ENCODE peak calls at places on chromosomes 6 and 20, in nine cellular contexts. One of them, this sample, is unnamed.

GRCh38 chr20:43477634-43478033 is 19.9 kb downstream of the SRSF6 start:
- DNase-seq in OCI-LY7: no peak
- DNase-seq in GM23248: no peak
- DNase-seq in MM.1S: no peak
- DNase-seq in SK-N-SH: no peak
- DNase-seq in neural progenitor cell: no peak
- DNase-seq in GM23338: no peak
- DNase-seq in HCT116: no peak
- DNase-seq in hepatocyte: no peak
- DNase-seq in this sample: no peak

GRCh38 chr20:5888051-5888450 is 62.3 kb downstream of the TRMT6 start:
- DNase-seq in OCI-LY7: no peak
- DNase-seq in GM23248: no peak
- DNase-seq in MM.1S: no peak
- DNase-seq in SK-N-SH: no peak
- DNase-seq in neural progenitor cell: no peak
- DNase-seq in GM23338: no peak
- DNase-seq in HCT116: no peak
- DNase-seq in hepatocyte: no peak
- DNase-seq in this sample: peak; percentile 35

GRCh38 chr6:43093361-43094289 is 17.5 kb downstream of the PTK7 start:
- DNase-seq in OCI-LY7: no peak
- DNase-seq in GM23248: peak; percentile 90
- DNase-seq in MM.1S: no peak
- DNase-seq in SK-N-SH: no peak
- DNase-seq in neural progenitor cell: no peak
- DNase-seq in GM23338: peak; percentile 54
- DNase-seq in HCT116: no peak
- DNase-seq in hepatocyte: no peak
- DNase-seq in this sample: no peak

GRCh38 chr20:43914286-43914685 is 366 bp upstream of the TOX2 start:
- DNase-seq in OCI-LY7: no peak
- DNase-seq in GM23248: peak; percentile 27
- DNase-seq in MM.1S: no peak
- DNase-seq in SK-N-SH: no peak
- DNase-seq in neural progenitor cell: no peak
- DNase-seq in GM23338: no peak
- DNase-seq in HCT116: no peak
- DNase-seq in hepatocyte: no peak
- DNase-seq in this sample: no peak

GRCh38 chr6:140346461-140346860 is 972.0 kb upstream of the CITED2 start:
- DNase-seq in OCI-LY7: no peak
- DNase-seq in GM23248: peak; percentile 31
- DNase-seq in MM.1S: no peak
- DNase-seq in SK-N-SH: no peak
- DNase-seq in neural progenitor cell: no peak
- DNase-seq in GM23338: no peak
- DNase-seq in HCT116: no peak
- DNase-seq in hepatocyte: no peak
- DNase-seq in this sample: no peak

GRCh38 chr20:10671221-10671849 is 2.5 kb downstream of the JAG1 start:
- DNase-seq in OCI-LY7: peak; percentile 28
- DNase-seq in GM23248: peak; percentile 96
- DNase-seq in MM.1S: peak; percentile 89
- DNase-seq in SK-N-SH: peak; percentile 71
- DNase-seq in neural progenitor cell: peak; percentile 80
- DNase-seq in GM23338: peak; percentile 85
- DNase-seq in HCT116: no peak
- DNase-seq in hepatocyte: peak; percentile 93
- DNase-seq in this sample: peak; percentile 95

GRCh38 chr20:61744691-61745396 is 320.8 kb downstream of the TAF4 start:
- DNase-seq in OCI-LY7: no peak
- DNase-seq in GM23248: peak; percentile 43
- DNase-seq in MM.1S: no peak
- DNase-seq in SK-N-SH: no peak
- DNase-seq in neural progenitor cell: no peak
- DNase-seq in GM23338: no peak
- DNase-seq in HCT116: no peak
- DNase-seq in hepatocyte: peak; percentile 31
- DNase-seq in this sample: no peak

GRCh38 chr20:14657231-14657630 is 319.8 kb upstream of the FLRT3 start:
- DNase-seq in OCI-LY7: no peak
- DNase-seq in GM23248: no peak
- DNase-seq in MM.1S: no peak
- DNase-seq in SK-N-SH: no peak
- DNase-seq in neural progenitor cell: no peak
- DNase-seq in GM23338: no peak
- DNase-seq in HCT116: no peak
- DNase-seq in hepatocyte: peak; percentile 13
- DNase-seq in this sample: no peak

GRCh38 chr6:119307041-119307440 is 42.5 kb downstream of the MAN1A1 start:
- DNase-seq in OCI-LY7: no peak
- DNase-seq in GM23248: no peak
- DNase-seq in MM.1S: no peak
- DNase-seq in SK-N-SH: no peak
- DNase-seq in neural progenitor cell: no peak
- DNase-seq in GM23338: no peak
- DNase-seq in HCT116: no peak
- DNase-seq in hepatocyte: no peak
- DNase-seq in this sample: no peak
- H3K79me2 ChIP-seq in OCI-LY7: peaks cover 100% of the 10 kb centered on the region
- H3K79me2 ChIP-seq in GM23248: no peaks in the 10 kb centered on the region
- H3K79me2 ChIP-seq in MM.1S: peaks cover 97% of the 10 kb centered on the region
- H3K79me2 ChIP-seq in SK-N-SH: no peaks in the 10 kb centered on the region
- H3K79me2 ChIP-seq in neural progenitor cell: no peaks in the 10 kb centered on the region
- H3K79me2 ChIP-seq in GM23338: no peaks in the 10 kb centered on the region
- H3K79me2 ChIP-seq in HCT116: peaks cover 11% of the 10 kb centered on the region
- H3K79me2 ChIP-seq in hepatocyte: peaks cover 84% of the 10 kb centered on the region
- H3K79me2 ChIP-seq in this sample: no peaks in the 10 kb centered on the region

GRCh38 chr6:150741633-150742200 is 123.8 kb upstream of the MTHFD1L start:
- DNase-seq in OCI-LY7: peak; percentile 68
- DNase-seq in GM23248: no peak
- DNase-seq in MM.1S: no peak
- DNase-seq in SK-N-SH: no peak
- DNase-seq in neural progenitor cell: peak; percentile 56
- DNase-seq in GM23338: peak; percentile 68
- DNase-seq in HCT116: peak; percentile 23
- DNase-seq in hepatocyte: no peak
- DNase-seq in this sample: peak; percentile 28
- TF ChIP-seq EZH2phosphoT487 in OCI-LY7: no peak
- TF ChIP-seq EZH2phosphoT487 in GM23248: no peak
- TF ChIP-seq EZH2phosphoT487 in MM.1S: no peak
- TF ChIP-seq EZH2phosphoT487 in SK-N-SH: no peak
- TF ChIP-seq EZH2phosphoT487 in neural progenitor cell: no peak
- TF ChIP-seq EZH2phosphoT487 in GM23338: no peak
- TF ChIP-seq EZH2phosphoT487 in HCT116: no peak
- TF ChIP-seq EZH2phosphoT487 in hepatocyte: no peak
- TF ChIP-seq EZH2phosphoT487 in this sample: no peak

GRCh38 chr20:32508775-32509119 is 76.4 kb downstream of the NOL4L start:
- DNase-seq in OCI-LY7: no peak
- DNase-seq in GM23248: no peak
- DNase-seq in MM.1S: no peak
- DNase-seq in SK-N-SH: no peak
- DNase-seq in neural progenitor cell: no peak
- DNase-seq in GM23338: no peak
- DNase-seq in HCT116: no peak
- DNase-seq in hepatocyte: no peak
- DNase-seq in this sample: no peak
- H3K79me2 ChIP-seq in OCI-LY7: no peaks in the 10 kb centered on the region
- H3K79me2 ChIP-seq in GM23248: no peaks in the 10 kb centered on the region
- H3K79me2 ChIP-seq in MM.1S: no peaks in the 10 kb centered on the region
- H3K79me2 ChIP-seq in SK-N-SH: no peaks in the 10 kb centered on the region
- H3K79me2 ChIP-seq in neural progenitor cell: no peaks in the 10 kb centered on the region
- H3K79me2 ChIP-seq in GM23338: no peaks in the 10 kb centered on the region
- H3K79me2 ChIP-seq in HCT116: no peaks in the 10 kb centered on the region
- H3K79me2 ChIP-seq in hepatocyte: no peaks in the 10 kb centered on the region
- H3K79me2 ChIP-seq in this sample: no peaks in the 10 kb centered on the region

GRCh38 chr6:40611912-40612311 is 24.7 kb upstream of the LRFN2 start:
- DNase-seq in OCI-LY7: no peak
- DNase-seq in GM23248: no peak
- DNase-seq in MM.1S: no peak
- DNase-seq in SK-N-SH: no peak
- DNase-seq in neural progenitor cell: no peak
- DNase-seq in GM23338: no peak
- DNase-seq in HCT116: no peak
- DNase-seq in hepatocyte: no peak
- DNase-seq in this sample: no peak

GRCh38 chr6:40610229-40610628 is 23.1 kb upstream of the LRFN2 start:
- DNase-seq in OCI-LY7: no peak
- DNase-seq in GM23248: no peak
- DNase-seq in MM.1S: no peak
- DNase-seq in SK-N-SH: no peak
- DNase-seq in neural progenitor cell: no peak
- DNase-seq in GM23338: no peak
- DNase-seq in HCT116: no peak
- DNase-seq in hepatocyte: no peak
- DNase-seq in this sample: no peak

GRCh38 chr6:40611416-40611815 is 24.3 kb upstream of the LRFN2 start:
- DNase-seq in OCI-LY7: no peak
- DNase-seq in GM23248: no peak
- DNase-seq in MM.1S: no peak
- DNase-seq in SK-N-SH: no peak
- DNase-seq in neural progenitor cell: no peak
- DNase-seq in GM23338: no peak
- DNase-seq in HCT116: no peak
- DNase-seq in hepatocyte: no peak
- DNase-seq in this sample: no peak
- TF ChIP-seq EZH2phosphoT487 in OCI-LY7: no peak
- TF ChIP-seq EZH2phosphoT487 in GM23248: no peak
- TF ChIP-seq EZH2phosphoT487 in MM.1S: no peak
- TF ChIP-seq EZH2phosphoT487 in SK-N-SH: no peak
- TF ChIP-seq EZH2phosphoT487 in neural progenitor cell: no peak
- TF ChIP-seq EZH2phosphoT487 in GM23338: no peak
- TF ChIP-seq EZH2phosphoT487 in HCT116: no peak
- TF ChIP-seq EZH2phosphoT487 in hepatocyte: no peak
- TF ChIP-seq EZH2phosphoT487 in this sample: no peak

This sample was measured in PC-3.